ENCODE peak calls at places on chromosome 3, in seven cellular contexts. One of them, this sample, is unnamed.

GRCh38 chr3:20007960-20008359 is 4.1 kb downstream of the PP2D1 start:
- DNase-seq in stomach: no peak
- DNase-seq in heart left ventricle: no peak
- DNase-seq in skeletal muscle cell: no peak
- DNase-seq in AG04449: no peak
- DNase-seq in cardiac fibroblast: no peak
- DNase-seq in tibial artery: no peak
- DNase-seq in this sample: no peak

GRCh38 chr3:62835594-62836236 is 39.5 kb downstream of the CADPS start:
- DNase-seq in skeletal muscle cell: no peak
- DNase-seq in heart left ventricle: no peak
- DNase-seq in stomach: no peak
- DNase-seq in tibial artery: no peak
- DNase-seq in cardiac fibroblast: no peak
- DNase-seq in AG04449: no peak
- DNase-seq in this sample: no peak

GRCh38 chr3:107284570-107284969 is 92.7 kb upstream of the CCDC54 start:
- DNase-seq in cardiac fibroblast: peak
- DNase-seq in stomach: no peak
- DNase-seq in heart left ventricle: no peak
- DNase-seq in AG04449: no peak
- DNase-seq in tibial artery: no peak
- DNase-seq in skeletal muscle cell: no peak
- DNase-seq in this sample: no peak

GRCh38 chr3:197458179-197458707 is 97.5 kb downstream of the BDH1 start:
- DNase-seq in skeletal muscle cell: no peak
- DNase-seq in tibial artery: no peak
- DNase-seq in AG04449: no peak
- DNase-seq in cardiac fibroblast: no peak
- DNase-seq in heart left ventricle: no peak
- DNase-seq in stomach: peak
- DNase-seq in this sample: no peak

GRCh38 chr3:99505200-99505599 is 133.2 kb upstream of the COL8A1 start:
- DNase-seq in tibial artery: no peak
- DNase-seq in AG04449: no peak
- DNase-seq in skeletal muscle cell: no peak
- DNase-seq in stomach: no peak
- DNase-seq in heart left ventricle: no peak
- DNase-seq in cardiac fibroblast: no peak
- DNase-seq in this sample: no peak

GRCh38 chr3:32018723-32019564 is 37.4 kb downstream of the ZNF860 start:
- DNase-seq in tibial artery: no peak
- DNase-seq in stomach: no peak
- DNase-seq in AG04449: no peak
- DNase-seq in skeletal muscle cell: no peak
- DNase-seq in heart left ventricle: no peak
- DNase-seq in cardiac fibroblast: peak
- DNase-seq in this sample: no peak

GRCh38 chr3:28924744-28925360 is 356.0 kb upstream of the RBMS3 start:
- DNase-seq in cardiac fibroblast: no peak
- DNase-seq in heart left ventricle: no peak
- DNase-seq in AG04449: no peak
- DNase-seq in skeletal muscle cell: no peak
- DNase-seq in stomach: no peak
- DNase-seq in tibial artery: no peak
- DNase-seq in this sample: no peak

GRCh38 chr3:134250717-134251220 is at the start of gene RYK:
- DNase-seq in tibial artery: peak
- DNase-seq in cardiac fibroblast: peak
- DNase-seq in AG04449: no peak
- DNase-seq in skeletal muscle cell: no peak
- DNase-seq in heart left ventricle: peak
- DNase-seq in stomach: peak
- DNase-seq in this sample: peak

GRCh38 chr3:152466784-152467183 is 198.1 kb downstream of the MBNL1 start:
- DNase-seq in heart left ventricle: no peak
- DNase-seq in tibial artery: no peak
- DNase-seq in stomach: no peak
- DNase-seq in skeletal muscle cell: peak
- DNase-seq in cardiac fibroblast: peak
- DNase-seq in AG04449: peak
- DNase-seq in this sample: peak

GRCh38 chr3:147002721-147003120 is 397.6 kb upstream of the PLSCR5 start:
- DNase-seq in stomach: no peak
- DNase-seq in heart left ventricle: no peak
- DNase-seq in tibial artery: no peak
- DNase-seq in AG04449: peak
- DNase-seq in cardiac fibroblast: no peak
- DNase-seq in skeletal muscle cell: no peak
- DNase-seq in this sample: no peak

GRCh38 chr3:197490098-197490497 is 65.7 kb downstream of the BDH1 start:
- DNase-seq in AG04449: peak
- DNase-seq in skeletal muscle cell: no peak
- DNase-seq in cardiac fibroblast: peak
- DNase-seq in heart left ventricle: no peak
- DNase-seq in stomach: no peak
- DNase-seq in tibial artery: no peak
- DNase-seq in this sample: no peak

GRCh38 chr3:126342211-126342610 is 15.0 kb downstream of the KLF15 start:
- DNase-seq in skeletal muscle cell: no peak
- DNase-seq in tibial artery: peak
- DNase-seq in cardiac fibroblast: no peak
- DNase-seq in heart left ventricle: no peak
- DNase-seq in stomach: no peak
- DNase-seq in AG04449: no peak
- DNase-seq in this sample: no peak

GRCh38 chr3:122021811-122022401 is at the start of gene ILDR1:
- DNase-seq in skeletal muscle cell: no peak
- DNase-seq in AG04449: no peak
- DNase-seq in heart left ventricle: no peak
- DNase-seq in cardiac fibroblast: no peak
- DNase-seq in stomach: peak
- DNase-seq in tibial artery: no peak
- DNase-seq in this sample: no peak

GRCh38 chr3:188135271-188135670 is 18.7 kb upstream of the LPP start:
- DNase-seq in stomach: no peak
- DNase-seq in AG04449: no peak
- DNase-seq in cardiac fibroblast: no peak
- DNase-seq in heart left ventricle: no peak
- DNase-seq in tibial artery: no peak
- DNase-seq in skeletal muscle cell: no peak
- DNase-seq in this sample: no peak

GRCh38 chr3:194035406-194036138 is 100.4 kb upstream of the HES1 start:
- DNase-seq in skeletal muscle cell: no peak
- DNase-seq in stomach: peak
- DNase-seq in tibial artery: no peak
- DNase-seq in cardiac fibroblast: no peak
- DNase-seq in heart left ventricle: no peak
- DNase-seq in AG04449: no peak
- DNase-seq in this sample: no peak

GRCh38 chr3:23385327-23385726 is 182.2 kb downstream of the UBE2E2 start:
- DNase-seq in heart left ventricle: no peak
- DNase-seq in skeletal muscle cell: no peak
- DNase-seq in stomach: no peak
- DNase-seq in cardiac fibroblast: no peak
- DNase-seq in tibial artery: no peak
- DNase-seq in AG04449: no peak
- DNase-seq in this sample: no peak

DNA sequence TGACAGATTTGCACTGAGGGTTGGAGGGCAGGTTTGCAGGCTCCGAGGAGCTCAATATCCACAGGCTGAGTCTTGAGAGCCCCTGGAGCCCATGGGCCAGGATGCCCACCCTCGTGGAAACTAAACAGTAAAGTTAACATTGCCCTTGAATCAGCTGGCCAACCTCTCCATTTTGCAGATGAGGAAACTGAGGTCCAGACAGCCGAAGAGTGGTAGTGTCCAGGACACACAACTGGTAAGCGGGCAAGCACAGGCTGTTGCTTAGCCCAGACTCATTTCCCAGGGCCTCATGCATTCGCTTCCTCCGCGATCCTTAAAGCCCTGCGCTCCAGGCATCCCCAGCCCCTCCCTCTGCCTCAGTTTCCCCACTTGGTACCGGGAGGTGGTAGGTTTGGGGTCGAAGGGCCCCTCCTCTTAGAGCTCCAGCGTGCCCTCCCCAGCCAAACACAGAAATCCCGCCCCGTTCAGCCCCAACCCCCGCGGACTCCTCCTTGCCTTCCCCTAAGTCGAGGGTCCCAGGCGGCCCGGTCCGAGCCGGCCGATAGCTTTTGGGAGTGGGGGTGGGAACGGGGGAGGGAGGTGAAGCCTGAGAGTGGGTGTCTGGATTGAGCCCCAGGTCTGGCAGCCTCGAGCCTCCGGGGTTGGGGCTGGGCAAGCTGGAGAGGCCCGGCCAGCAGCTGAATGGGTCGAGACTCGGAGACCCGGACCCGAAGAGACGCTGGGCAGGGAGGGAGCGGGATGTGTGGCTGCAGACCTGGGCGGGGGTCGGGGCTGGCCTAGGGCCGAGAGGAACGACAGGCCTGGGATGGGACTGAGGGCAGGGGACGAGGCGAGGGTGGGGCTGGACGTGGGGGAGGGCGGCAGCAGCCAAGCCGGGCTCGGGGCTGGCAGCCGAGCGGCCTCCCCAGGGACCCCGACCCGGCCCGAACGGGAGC is 3.6 kb downstream of the PTH1R start:
- DNase-seq in heart left ventricle: no peak
- DNase-seq in AG04449: no peak
- DNase-seq in skeletal muscle cell: no peak
- DNase-seq in stomach: no peak
- DNase-seq in cardiac fibroblast: no peak
- DNase-seq in tibial artery: no peak
- DNase-seq in this sample: no peak
- H3K4me3 ChIP-seq in heart left ventricle: peak
- H3K4me3 ChIP-seq in AG04449: peak
- H3K4me3 ChIP-seq in skeletal muscle cell: peak
- H3K4me3 ChIP-seq in stomach: peak
- H3K4me3 ChIP-seq in cardiac fibroblast: peak
- H3K4me3 ChIP-seq in tibial artery: peak
- H3K4me3 ChIP-seq in this sample: peak

GRCh38 chr3:101857279-101857678 is 8.0 kb downstream of the NFKBIZ start:
- DNase-seq in skeletal muscle cell: no peak
- DNase-seq in tibial artery: no peak
- DNase-seq in stomach: no peak
- DNase-seq in cardiac fibroblast: no peak
- DNase-seq in AG04449: no peak
- DNase-seq in heart left ventricle: no peak
- DNase-seq in this sample: no peak

GRCh38 chr3:101861212-101861977 is 12.1 kb downstream of the NFKBIZ start:
- DNase-seq in stomach: no peak
- DNase-seq in skeletal muscle cell: no peak
- DNase-seq in heart left ventricle: no peak
- DNase-seq in AG04449: no peak
- DNase-seq in tibial artery: no peak
- DNase-seq in cardiac fibroblast: no peak
- DNase-seq in this sample: no peak

GRCh38 chr3:101859882-101860281 is 10.6 kb downstream of the NFKBIZ start:
- DNase-seq in heart left ventricle: no peak
- DNase-seq in skeletal muscle cell: no peak
- DNase-seq in tibial artery: no peak
- DNase-seq in AG04449: no peak
- DNase-seq in stomach: no peak
- DNase-seq in cardiac fibroblast: no peak
- DNase-seq in this sample: no peak

GRCh38 chr3:101861978-101862421 is 12.7 kb downstream of the NFKBIZ start:
- DNase-seq in AG04449: no peak
- DNase-seq in stomach: no peak
- DNase-seq in heart left ventricle: no peak
- DNase-seq in skeletal muscle cell: no peak
- DNase-seq in tibial artery: no peak
- DNase-seq in cardiac fibroblast: no peak
- DNase-seq in this sample: no peak

DNA sequence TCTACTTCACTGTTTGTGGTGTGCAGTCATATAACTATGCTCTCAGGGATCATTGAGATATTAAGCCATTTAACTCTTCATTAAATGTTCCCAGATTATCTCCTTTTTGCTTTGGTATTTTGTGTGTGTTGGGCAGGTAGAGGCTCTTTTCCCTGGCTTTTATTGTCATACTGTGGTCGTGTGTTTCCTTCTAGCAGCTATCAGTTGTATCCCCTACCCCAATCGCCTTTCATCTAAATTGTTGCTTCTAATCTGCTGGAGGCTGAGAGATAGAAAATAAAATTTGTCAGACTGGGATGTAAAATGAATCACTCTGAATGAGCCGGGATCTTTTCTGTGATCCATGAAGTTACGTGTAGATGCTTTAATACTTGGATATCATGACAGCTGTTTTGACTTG is 9.2 kb downstream of the NFKBIZ start:
- DNase-seq in skeletal muscle cell: no peak
- DNase-seq in AG04449: no peak
- DNase-seq in cardiac fibroblast: no peak
- DNase-seq in tibial artery: no peak
- DNase-seq in stomach: no peak
- DNase-seq in heart left ventricle: no peak
- DNase-seq in this sample: no peak
- H3K4me3 ChIP-seq in skeletal muscle cell: no peak
- H3K4me3 ChIP-seq in AG04449: no peak
- H3K4me3 ChIP-seq in cardiac fibroblast: no peak
- H3K4me3 ChIP-seq in tibial artery: no peak
- H3K4me3 ChIP-seq in stomach: no peak
- H3K4me3 ChIP-seq in heart left ventricle: no peak
- H3K4me3 ChIP-seq in this sample: no peak

GRCh38 chr3:111998661-111999641 is at the start of gene TAGLN3:
- DNase-seq in cardiac fibroblast: peak
- DNase-seq in tibial artery: no peak
- DNase-seq in AG04449: no peak
- DNase-seq in skeletal muscle cell: no peak
- DNase-seq in stomach: peak
- DNase-seq in heart left ventricle: no peak
- DNase-seq in this sample: no peak
- H3K4me3 ChIP-seq in cardiac fibroblast: peak
- H3K4me3 ChIP-seq in tibial artery: peak
- H3K4me3 ChIP-seq in AG04449: peak
- H3K4me3 ChIP-seq in skeletal muscle cell: peak
- H3K4me3 ChIP-seq in stomach: peak
- H3K4me3 ChIP-seq in heart left ventricle: peak
- H3K4me3 ChIP-seq in this sample: peak

GRCh38 chr3:105997466-105997799 is 128.6 kb upstream of the CBLB start:
- DNase-seq in tibial artery: no peak
- DNase-seq in AG04449: no peak
- DNase-seq in stomach: no peak
- DNase-seq in skeletal muscle cell: no peak
- DNase-seq in cardiac fibroblast: no peak
- DNase-seq in heart left ventricle: no peak
- DNase-seq in this sample: no peak

GRCh38 chr3:105999856-106000255 is 131.0 kb upstream of the CBLB start:
- DNase-seq in heart left ventricle: no peak
- DNase-seq in cardiac fibroblast: no peak
- DNase-seq in tibial artery: no peak
- DNase-seq in skeletal muscle cell: no peak
- DNase-seq in stomach: no peak
- DNase-seq in AG04449: no peak
- DNase-seq in this sample: no peak

GRCh38 chr3:105996781-105997180 is 128.0 kb upstream of the CBLB start:
- DNase-seq in stomach: no peak
- DNase-seq in AG04449: no peak
- DNase-seq in tibial artery: no peak
- DNase-seq in heart left ventricle: no peak
- DNase-seq in cardiac fibroblast: no peak
- DNase-seq in skeletal muscle cell: no peak
- DNase-seq in this sample: no peak

GRCh38 chr3:106001923-106002322 is 133.1 kb upstream of the CBLB start:
- DNase-seq in cardiac fibroblast: no peak
- DNase-seq in skeletal muscle cell: no peak
- DNase-seq in stomach: no peak
- DNase-seq in heart left ventricle: no peak
- DNase-seq in AG04449: no peak
- DNase-seq in tibial artery: no peak
- DNase-seq in this sample: no peak

GRCh38 chr3:105997800-105998526 is 129.2 kb upstream of the CBLB start:
- DNase-seq in heart left ventricle: peak
- DNase-seq in stomach: no peak
- DNase-seq in tibial artery: peak
- DNase-seq in AG04449: peak
- DNase-seq in skeletal muscle cell: peak
- DNase-seq in cardiac fibroblast: peak
- DNase-seq in this sample: peak
- H3K4me3 ChIP-seq in heart left ventricle: no peak
- H3K4me3 ChIP-seq in stomach: no peak
- H3K4me3 ChIP-seq in tibial artery: no peak
- H3K4me3 ChIP-seq in AG04449: peak
- H3K4me3 ChIP-seq in skeletal muscle cell: peak
- H3K4me3 ChIP-seq in cardiac fibroblast: peak
- H3K4me3 ChIP-seq in this sample: peak

This sample was measured in AG04450.